ENCODE peak calls at places on chromosomes 13 and 19, in six cellular contexts. E is GM12891, A is K562, O is GM12878, R is H1, S is HepG2. L is an unnamed sample.

GRCh38 chr13:98274921-98275487 is 97.9 kb upstream of the RNF113B start:
- DNase-seq in S (no peak), R (no peak), E (no peak), O (no peak), A (no peak), L (no peak)

GRCh38 chr19:2173388-2173787 is 9.7 kb downstream of the DOT1L start:
- DNase-seq in A (no peak), E (no peak), O (no peak), S (no peak), R (no peak), L (no peak)

GRCh38 chr13:63446329-63446728 is 2030.7 kb upstream of the PCDH20 start:
- DNase-seq in A (no peak), S (no peak), O (no peak), E (no peak), R (no peak), L (no peak)

GRCh38 chr19:44582581-44583265 is 30.6 kb upstream of the IGSF23 start:
- DNase-seq in O (no peak), E (no peak), S (no peak), R (peak; percentile 50), A (peak; percentile 78), L (no peak)

GRCh38 chr19:35736913-35737886 is 5.1 kb downstream of the IGFLR1 start:
- DNase-seq in R (no peak), E (peak; percentile 36), S (no peak), A (no peak), O (no peak), L (no peak)

GRCh38 chr13:36553501-36553900 is 120.3 kb upstream of the SERTM1 start:
- DNase-seq in E (no peak), O (no peak), S (no peak), R (no peak), A (no peak), L (no peak)

GRCh38 chr19:40933025-40933424 is 51.0 kb upstream of the CYP2A7 start:
- DNase-seq in A (no peak), R (no peak), E (no peak), S (no peak), O (no peak), L (no peak)

GRCh38 chr13:71712988-71713653 is 153.9 kb downstream of the DACH1 start:
- DNase-seq in R (peak; percentile 5), A (no peak), S (peak; percentile 49), E (no peak), O (no peak), L (no peak)

GRCh38 chr13:33610471-33611015 is 207.4 kb upstream of the RFC3 start:
- DNase-seq in O (no peak), S (peak; percentile 95), R (peak; percentile 36), A (no peak), E (no peak), L (no peak)

GRCh38 chr19:39167461-39168257 is 29.1 kb upstream of the NCCRP1 start:
- DNase-seq in E (no peak), R (no peak), A (no peak), O (no peak), S (no peak), L (no peak)

GRCh38 chr19:46755853-46756543 is 9.7 kb upstream of the STRN4 start:
- DNase-seq in E (no peak), O (no peak), S (no peak), A (no peak), R (no peak), L (no peak)

GRCh38 chr13:66114127-66114526 is 1116.0 kb downstream of the PCDH9 start:
- DNase-seq in E (no peak), S (no peak), R (no peak), A (no peak), O (no peak), L (no peak)

GRCh38 chr19:289651-290538 is 1.3 kb downstream of the PLPP2 start:
- DNase-seq in O (no peak), E (peak; percentile 37), A (peak; percentile 43), R (peak; percentile 71), S (peak; percentile 42), L (no peak)

GRCh38 chr19:42143341-42144234 is 11.3 kb upstream of the POU2F2 start:
- DNase-seq in O (no peak), A (peak; percentile 43), S (no peak), R (no peak), E (no peak), L (no peak)

GRCh38 chr19:39746836-39747529 is 9.2 kb upstream of the CLC start:
- DNase-seq in E (no peak), A (no peak), S (no peak), R (no peak), O (no peak), L (no peak)

GRCh38 chr19:50793558-50794065 is 3.4 kb downstream of the ACP4 start:
- DNase-seq in E (no peak), O (no peak), A (no peak), R (no peak), S (no peak), L (no peak)

GRCh38 chr13:97879646-97880297 is 73.7 kb upstream of the IPO5 start:
- DNase-seq in A (no peak), O (no peak), R (no peak), E (no peak), S (no peak), L (no peak)

GRCh38 chr13:71089105-71089504 is 777.9 kb downstream of the DACH1 start:
- DNase-seq in R (no peak), A (no peak), E (no peak), S (no peak), O (no peak), L (no peak)

GRCh38 chr19:47155141-47155540 is 24.5 kb downstream of the SAE1 start:
- DNase-seq in A (no peak), O (no peak), S (no peak), R (no peak), E (no peak), L (no peak)

DNA sequence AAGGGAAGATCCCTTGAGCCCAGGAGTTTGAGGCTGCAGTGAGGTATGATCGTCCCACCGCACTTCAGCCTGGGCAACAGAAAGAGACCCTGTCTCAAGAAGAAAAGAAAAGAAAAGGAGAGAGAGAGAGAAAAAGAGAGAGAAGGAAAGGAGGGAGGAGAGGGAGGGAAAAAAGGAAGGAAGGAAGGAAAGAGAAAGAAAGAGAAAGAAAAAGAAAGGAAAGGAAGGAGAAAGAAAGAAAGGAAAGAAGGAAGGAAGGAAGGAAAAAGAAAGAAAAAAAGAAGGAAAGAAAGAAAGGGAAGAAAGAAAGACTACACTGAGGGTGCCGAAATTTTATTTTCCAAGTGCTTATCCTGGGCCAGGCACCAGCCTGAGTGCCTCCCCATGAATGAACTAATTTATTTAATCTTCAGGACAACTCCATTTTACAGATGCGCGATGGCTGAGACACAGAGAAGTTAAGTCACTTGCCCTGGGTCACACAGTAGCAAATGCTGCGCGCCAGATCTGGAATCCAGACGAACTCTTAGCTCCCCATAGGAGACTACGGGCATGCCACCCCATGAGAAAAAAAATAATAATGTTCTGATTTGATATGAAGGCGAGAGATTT is 2.7 kb downstream of the CDC42EP5 start:
- DNase-seq in R (no peak), S (no peak), A (no peak), O (no peak), E (no peak), L (no peak)
- TF ChIP-seq TAF1 in R (no peak), S (no peak), A (no peak), O (no peak), E (no peak), L (no peak)

DNA sequence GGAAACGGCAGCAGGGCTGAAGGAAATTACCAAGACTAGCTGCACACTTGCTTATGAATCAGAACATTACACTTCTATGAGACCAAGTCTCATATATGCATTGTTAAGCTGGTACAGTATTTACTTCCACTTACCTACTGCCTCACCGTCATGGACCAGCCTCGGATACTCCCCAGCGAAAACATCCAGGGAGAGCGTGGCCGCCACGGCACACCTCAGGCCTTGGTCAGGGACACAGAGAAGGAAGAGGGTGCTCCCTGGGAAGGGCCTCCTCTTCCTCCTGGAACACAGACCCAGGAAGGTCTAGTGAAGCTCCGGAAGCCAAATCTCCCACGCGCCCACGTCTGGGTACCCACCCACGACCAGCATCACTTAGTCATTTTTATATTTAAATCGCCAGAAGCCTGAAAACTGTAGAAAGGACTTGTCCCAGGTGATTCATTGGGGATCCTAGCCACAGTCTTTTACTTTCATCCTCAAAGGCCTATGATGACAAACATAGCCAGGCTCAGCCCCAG is 24.4 kb upstream of the MTIF3 start:
- DNase-seq in A (no peak), O (no peak), S (no peak), R (no peak), E (no peak), L (no peak)
- TF ChIP-seq POLR2A in A (no peak), O (no peak), S (no peak), R (no peak), E (no peak), L (no peak)

GRCh38 chr19:30103981-30104380 is 161.9 kb downstream of the URI1 start:
- DNase-seq in R (no peak), S (no peak), A (no peak), O (no peak), E (no peak), L (no peak)

GRCh38 chr19:30106417-30107095 is 164.5 kb downstream of the URI1 start:
- DNase-seq in E (no peak), S (no peak), O (no peak), A (no peak), R (no peak), L (no peak)

GRCh38 chr19:30107351-30107750 is 165.3 kb downstream of the URI1 start:
- DNase-seq in R (no peak), O (no peak), S (no peak), E (no peak), A (no peak), L (no peak)

GRCh38 chr19:30105723-30106122 is 163.7 kb downstream of the URI1 start:
- DNase-seq in S (no peak), A (no peak), R (no peak), E (no peak), O (peak; percentile 11), L (no peak)

GRCh38 chr19:30105316-30105715 is 163.3 kb downstream of the URI1 start:
- DNase-seq in O (no peak), A (no peak), R (no peak), E (no peak), S (no peak), L (no peak)
- TF ChIP-seq POLR2AphosphoS5 in O (no peak), A (no peak), R (no peak), E (no peak), S (no peak), L (no peak)

DNA sequence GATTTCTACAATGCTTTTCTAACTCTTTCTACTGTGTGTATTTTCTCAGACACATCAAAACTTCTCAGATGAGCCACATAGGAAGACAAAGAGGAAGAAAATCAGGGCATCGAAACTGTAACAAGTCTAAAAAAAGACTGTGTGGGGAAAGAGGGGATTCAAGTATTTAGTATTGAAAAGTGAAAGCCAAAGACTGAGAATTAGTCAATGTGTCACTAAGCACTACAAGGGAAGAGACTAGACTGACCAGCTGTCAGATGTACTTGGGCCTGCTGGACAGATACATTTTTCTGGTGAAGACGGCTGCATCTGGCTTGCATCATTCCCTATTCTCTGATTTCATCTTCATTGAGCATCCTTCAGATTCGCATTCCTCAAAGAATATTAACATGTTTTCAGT is 25.4 kb downstream of the COMMD6 start:
- DNase-seq in A (no peak), R (no peak), E (peak; percentile 30), O (peak; percentile 80), S (no peak), L (peak; percentile 19)
- TF ChIP-seq TAF1 in A (no peak), R (no peak), E (no peak), O (no peak), S (no peak), L (no peak)

L was measured in GM12892.